ENCODE peak calls at places on chromosome 17, in ten cellular contexts. I, D, W, A, Y, C, P, N, S and O are unnamed samples.
A peak's percentile ranks its signal among the peaks of the same experiment; 100 is the strongest.

GRCh38 chr17:61335845-61336655 is 63.6 kb upstream of the TBX2 start:
- DNase-seq in I (no peak), D (peak; percentile 71), W (no peak), A (no peak), Y (peak; percentile 28), C (no peak), P (peak; percentile 90), N (peak; percentile 78), S (peak; percentile 49), O (peak; percentile 63)

GRCh38 chr17:32876414-32877163 is at the start of gene MYO1D:
- DNase-seq in I (no peak), D (no peak), W (peak; percentile 57), A (no peak), Y (peak; percentile 62), C (peak; percentile 55), P (no peak), N (no peak), S (peak; percentile 70), O (peak; percentile 44)

GRCh38 chr17:9363440-9364350 is 211.9 kb downstream of the STX8 start:
- DNase-seq in I (peak; percentile 74), D (peak; percentile 60), W (no peak), A (no peak), Y (no peak), C (no peak), P (peak; percentile 84), N (no peak), S (no peak), O (no peak)

GRCh38 chr17:8832711-8833352 is 33.7 kb upstream of the MFSD6L start:
- DNase-seq in I (no peak), D (no peak), W (no peak), A (no peak), Y (no peak), C (peak; percentile 4), P (no peak), N (no peak), S (no peak), O (peak; percentile 52)

GRCh38 chr17:57092171-57092570 is 7.1 kb downstream of the AKAP1 start:
- DNase-seq in I (no peak), D (peak; percentile 34), W (no peak), A (no peak), Y (no peak), C (no peak), P (peak; percentile 73), N (peak; percentile 76), S (no peak), O (no peak)

GRCh38 chr17:65078441-65079160 is 22.1 kb upstream of the GNA13 start:
- DNase-seq in I (peak; percentile 91), D (peak; percentile 50), W (no peak), A (no peak), Y (no peak), C (no peak), P (peak; percentile 77), N (peak; percentile 66), S (no peak), O (no peak)

GRCh38 chr17:74213897-74214386 is 571 bp downstream of the TTYH2 start:
- DNase-seq in I (no peak), D (no peak), W (peak; percentile 67), A (no peak), Y (no peak), C (no peak), P (no peak), N (no peak), S (no peak), O (no peak)

GRCh38 chr17:39134878-39135277 is 16.6 kb downstream of the PLXDC1 start:
- DNase-seq in I (no peak), D (no peak), W (no peak), A (no peak), Y (no peak), C (no peak), P (peak; percentile 72), N (no peak), S (no peak), O (no peak)

GRCh38 chr17:56629450-56630187 is 36.1 kb downstream of the NOG start:
- DNase-seq in I (peak; percentile 55), D (no peak), W (no peak), A (peak; percentile 34), Y (no peak), C (peak; percentile 33), P (peak; percentile 5), N (peak; percentile 3), S (no peak), O (no peak)

GRCh38 chr17:19979917-19980770 is 2.5 kb upstream of the AKAP10 start:
- DNase-seq in I (no peak), D (no peak), W (peak; percentile 63), A (no peak), Y (peak; percentile 75), C (no peak), P (no peak), N (no peak), S (no peak), O (peak; percentile 86)
- H3K4me3 ChIP-seq in I (no peak overlapping the region), D (no peak overlapping the region), W (no peak overlapping the region), A (no peak overlapping the region), Y (no peak overlapping the region), C (no peak overlapping the region), P (no peak overlapping the region), N (no peak overlapping the region), S (no peak overlapping the region), O (no peak overlapping the region)

GRCh38 chr17:43398724-43399595 is at the start of gene ARL4D:
- DNase-seq in I (peak; percentile 84), D (peak; percentile 55), W (peak; percentile 88), A (peak; percentile 81), Y (peak; percentile 88), C (peak; percentile 76), P (peak; percentile 77), N (peak; percentile 80), S (peak; percentile 81), O (peak; percentile 99)

GRCh38 chr17:43402567-43402966 is 3.8 kb downstream of the ARL4D start:
- DNase-seq in I (no peak), D (no peak), W (no peak), A (no peak), Y (no peak), C (no peak), P (no peak), N (no peak), S (no peak), O (no peak)

GRCh38 chr17:43399839-43400328 is 1.1 kb downstream of the ARL4D start:
- DNase-seq in I (no peak), D (no peak), W (no peak), A (no peak), Y (no peak), C (no peak), P (no peak), N (peak; percentile 31), S (no peak), O (peak; percentile 72)

GRCh38 chr17:43402078-43402477 is 3.3 kb downstream of the ARL4D start:
- DNase-seq in I (no peak), D (no peak), W (no peak), A (no peak), Y (no peak), C (no peak), P (no peak), N (no peak), S (no peak), O (no peak)

GRCh38 chr17:43401293-43401692 is 2.5 kb downstream of the ARL4D start:
- DNase-seq in I (peak; percentile 95), D (no peak), W (no peak), A (no peak), Y (peak; percentile 77), C (no peak), P (peak; percentile 79), N (peak; percentile 78), S (no peak), O (peak; percentile 40)
- H3K4me3 ChIP-seq in I (peak overlapping the region; percentile 97), D (peak overlapping the region; percentile 92), W (peak overlapping the region; percentile 20), A (no peak overlapping the region), Y (no peak overlapping the region), C (no peak overlapping the region), P (peak overlapping the region; percentile 19), N (peak overlapping the region; percentile 97), S (no peak overlapping the region), O (peak overlapping the region; percentile 82)

GRCh38 chr17:48787850-48788249 is 29.2 kb downstream of the TTLL6 start:
- DNase-seq in I (no peak), D (no peak), W (no peak), A (no peak), Y (no peak), C (no peak), P (no peak), N (no peak), S (no peak), O (peak; percentile 49)

GRCh38 chr17:48792033-48792798 is 24.8 kb downstream of the TTLL6 start:
- DNase-seq in I (no peak), D (no peak), W (no peak), A (no peak), Y (no peak), C (no peak), P (no peak), N (no peak), S (no peak), O (no peak)

GRCh38 chr17:48795444-48796162 is 21.4 kb downstream of the TTLL6 start:
- DNase-seq in I (peak; percentile 94), D (peak; percentile 18), W (no peak), A (no peak), Y (no peak), C (no peak), P (peak; percentile 72), N (peak; percentile 43), S (no peak), O (no peak)

GRCh38 chr17:48790607-48791127 is 26.4 kb downstream of the TTLL6 start:
- DNase-seq in I (no peak), D (no peak), W (no peak), A (no peak), Y (no peak), C (no peak), P (no peak), N (no peak), S (no peak), O (no peak)

DNA sequence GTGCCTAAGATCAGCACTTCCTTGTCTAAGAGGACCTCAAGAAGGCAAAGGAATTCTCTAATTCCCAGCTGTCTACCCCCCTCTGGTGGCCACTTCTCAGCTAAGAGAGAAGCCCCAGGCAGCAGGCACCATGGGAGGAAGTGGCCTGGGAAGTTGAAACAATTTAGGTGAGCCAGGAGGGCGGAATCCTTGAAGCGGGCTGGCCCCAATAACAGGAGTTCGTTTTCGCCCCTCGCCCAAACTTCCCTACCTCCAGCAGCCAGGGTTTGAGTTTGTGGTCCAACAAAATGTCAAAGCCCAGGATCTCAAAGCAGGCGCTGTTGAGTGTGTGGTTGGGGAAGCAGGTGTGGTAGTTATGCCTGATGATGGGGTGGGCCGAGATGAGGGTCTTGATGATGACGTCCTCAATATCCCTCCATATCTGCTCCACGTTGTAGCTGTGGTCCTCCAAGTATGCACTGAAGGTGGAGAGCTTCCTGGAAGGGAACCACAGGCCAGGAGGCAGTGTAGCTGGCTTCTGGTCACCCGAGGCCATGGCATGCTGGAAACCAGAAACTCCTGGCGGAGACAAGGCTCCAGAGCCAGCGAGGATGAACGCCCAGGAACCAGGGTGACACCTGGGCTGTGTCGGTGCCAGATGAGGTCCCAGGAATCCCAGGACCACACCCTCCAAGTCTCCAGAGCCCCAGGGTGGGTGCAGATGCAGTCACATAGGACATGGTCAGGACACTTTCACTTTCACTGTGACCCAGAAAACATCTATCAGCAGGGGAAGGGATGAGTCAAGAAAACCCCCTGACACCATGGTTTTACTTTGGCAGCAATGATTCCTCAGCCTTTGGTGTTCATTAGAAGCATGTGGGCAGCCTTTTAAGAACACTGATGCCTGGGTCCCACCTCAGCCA is 25.6 kb downstream of the TTLL6 start:
- DNase-seq in I (peak; percentile 89), D (peak; percentile 64), W (peak; percentile 27), A (peak; percentile 17), Y (peak; percentile 84), C (no peak), P (peak; percentile 68), N (peak; percentile 87), S (peak; percentile 83), O (peak; percentile 77)
- H3K4me3 ChIP-seq in I (peak overlapping the region; percentile 48), D (no peak overlapping the region), W (no peak overlapping the region), A (no peak overlapping the region), Y (no peak overlapping the region), C (no peak overlapping the region), P (no peak overlapping the region), N (no peak overlapping the region), S (no peak overlapping the region), O (no peak overlapping the region)

GRCh38 chr17:48416971-48417370 is 13.0 kb downstream of the SKAP1 start:
- DNase-seq in I (no peak), D (no peak), W (no peak), A (no peak), Y (no peak), C (no peak), P (no peak), N (no peak), S (no peak), O (no peak)
- H3K4me3 ChIP-seq in I (no peak overlapping the region), D (no peak overlapping the region), W (no peak overlapping the region), A (no peak overlapping the region), Y (no peak overlapping the region), C (no peak overlapping the region), P (no peak overlapping the region), N (no peak overlapping the region), S (no peak overlapping the region), O (no peak overlapping the region)